ENCODE peak calls at places on chromosome 7, in four cellular contexts. B is HepG2, V is K562, X is GM12878. P is an unnamed sample.

GRCh38 chr7:2404714-2405119 is 1.3 kb downstream of the CHST12 start:
- DNase-seq in B (no peak), V (peak; percentile 35), X (no peak), P (no peak)

GRCh38 chr7:25469669-25470068 is 241.4 kb upstream of the NPVF start:
- DNase-seq in B (no peak), V (no peak), X (no peak), P (no peak)

GRCh38 chr7:157892751-157893150 is 555.9 kb downstream of the DNAJB6 start:
- DNase-seq in B (no peak), V (no peak), X (no peak), P (no peak)

GRCh38 chr7:45112648-45113047 is 1.2 kb upstream of the TBRG4 start:
- DNase-seq in B (no peak), V (no peak), X (no peak), P (no peak)

GRCh38 chr7:98870071-98870651 is 347 bp upstream of the TMEM130 start:
- DNase-seq in B (no peak), V (peak; percentile 68), X (peak; percentile 31), P (peak; percentile 77)

GRCh38 chr7:7772385-7772784 is 54.0 kb upstream of the RPA3 start:
- DNase-seq in B (no peak), V (no peak), X (no peak), P (no peak)

GRCh38 chr7:25857376-25858067 is 294.5 kb upstream of the NFE2L3 start:
- DNase-seq in B (no peak), V (peak; percentile 47), X (no peak), P (peak; percentile 56)

GRCh38 chr7:157851501-157852067 is 514.8 kb downstream of the DNAJB6 start:
- DNase-seq in B (peak; percentile 17), V (no peak), X (no peak), P (peak; percentile 41)

GRCh38 chr7:29987821-29988317 is 1.7 kb downstream of the SCRN1 start:
- DNase-seq in B (peak; percentile 92), V (no peak), X (no peak), P (no peak)

GRCh38 chr7:138065827-138066226 is 10.4 kb upstream of the AKR1D1 start:
- DNase-seq in B (peak; percentile 85), V (no peak), X (no peak), P (no peak)

GRCh38 chr7:1458676-1459511 is at the start of gene MICALL2:
- DNase-seq in B (peak; percentile 49), V (peak; percentile 83), X (no peak), P (no peak)

GRCh38 chr7:31648288-31648687 is 38.7 kb upstream of the PPP1R17 start:
- DNase-seq in B (peak; percentile 2), V (no peak), X (no peak), P (no peak)

GRCh38 chr7:103660455-103661371 is 214.7 kb upstream of the SLC26A5 start:
- DNase-seq in B (peak; percentile 100), V (peak; percentile 32), X (no peak), P (no peak)

GRCh38 chr7:128937647-128938523 is at the start of gene IRF5:
- DNase-seq in B (no peak), V (no peak), X (no peak), P (peak; percentile 56)

GRCh38 chr7:46391215-46391614 is 470.1 kb upstream of the IGFBP3 start:
- DNase-seq in B (no peak), V (no peak), X (no peak), P (no peak)

GRCh38 chr7:156386097-156386496 is 254.5 kb upstream of the RNF32 start:
- DNase-seq in B (peak; percentile 4), V (no peak), X (no peak), P (peak; percentile 44)

GRCh38 chr7:37312608-37313007 is 136.1 kb downstream of the ELMO1 start:
- DNase-seq in B (no peak), V (no peak), X (no peak), P (no peak)

GRCh38 chr7:36440880-36441279 is 51.2 kb downstream of the ANLN start:
- DNase-seq in B (peak; percentile 16), V (no peak), X (no peak), P (no peak)

GRCh38 chr7:152435384-152436278 is at the start of gene KMT2C:
- DNase-seq in B (no peak), V (peak; percentile 89), X (no peak), P (peak; percentile 40)

GRCh38 chr7:43141091-43141490 is 28.6 kb downstream of the HECW1 start:
- DNase-seq in B (no peak), V (no peak), X (no peak), P (peak; percentile 80)

GRCh38 chr7:15399446-15399845 is 162.4 kb downstream of the AGMO start:
- DNase-seq in B (no peak), V (no peak), X (no peak), P (no peak)

GRCh38 chr7:31000161-31000693 is 36.5 kb downstream of the GHRHR start:
- DNase-seq in B (no peak), V (no peak), X (no peak), P (no peak)

DNA sequence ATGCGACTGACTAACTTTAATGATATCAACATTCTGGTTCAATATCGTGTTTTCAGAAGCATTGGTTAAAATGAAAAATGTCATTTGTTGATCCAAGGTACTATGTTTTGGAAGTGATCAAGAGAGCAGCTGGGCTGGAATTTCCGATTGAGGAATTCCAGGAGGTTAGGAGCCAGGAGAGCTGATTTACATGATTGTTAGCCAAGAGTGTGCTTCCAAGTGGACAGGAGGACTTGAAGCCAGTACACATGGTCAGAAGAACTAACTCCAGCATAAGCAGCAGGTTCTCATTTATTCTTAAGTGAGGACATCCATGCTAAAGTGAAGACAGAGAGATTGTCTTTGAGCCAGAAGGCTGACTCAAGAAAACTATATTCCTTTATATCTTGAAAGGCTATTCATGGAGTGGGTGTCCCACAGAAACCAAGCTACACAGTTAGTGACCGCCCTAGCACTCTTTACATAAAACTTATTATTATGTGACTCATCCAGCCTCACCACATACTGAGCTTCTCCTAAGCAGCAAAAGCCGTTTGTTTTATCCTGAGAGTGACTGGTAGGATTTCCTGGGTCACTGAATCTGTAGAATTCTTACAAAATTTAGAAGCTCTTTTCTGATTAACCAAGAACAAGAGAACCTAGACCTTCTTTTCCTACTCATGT is 56.7 kb upstream of the SEMA3A start:
- DNase-seq in B (no peak), V (no peak), X (no peak), P (no peak)
- TF ChIP-seq TCF7 in B (no peak), V (no peak), X (no peak), P (no peak)

DNA sequence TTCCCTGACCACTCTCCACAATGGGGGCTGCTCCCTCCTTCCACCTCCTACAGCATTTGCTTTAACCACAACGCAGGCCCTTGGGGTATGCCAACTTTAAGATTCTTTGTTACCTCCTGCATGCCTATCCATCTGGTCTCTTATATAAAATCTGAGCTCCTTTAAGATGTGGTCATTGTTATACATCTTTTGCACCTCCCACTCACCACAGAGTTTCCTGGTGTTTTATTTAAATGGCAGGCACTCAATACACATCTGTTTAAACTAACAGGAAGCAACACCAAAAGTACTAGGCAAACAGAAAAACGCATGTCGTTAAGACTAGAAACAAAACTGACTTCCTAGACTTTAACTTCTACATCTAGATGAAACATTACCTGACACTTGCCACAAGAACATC is 36.3 kb downstream of the SLC25A13 start:
- DNase-seq in B (no peak), V (no peak), X (no peak), P (no peak)
- TF ChIP-seq TCF7 in B (no peak), V (no peak), X (no peak), P (no peak)

GRCh38 chr7:55132550-55132889 is 113.7 kb downstream of the EGFR start:
- DNase-seq in B (no peak), V (no peak), X (no peak), P (no peak)

GRCh38 chr7:55131421-55131929 is 112.7 kb downstream of the EGFR start:
- DNase-seq in B (peak; percentile 28), V (no peak), X (no peak), P (no peak)

GRCh38 chr7:55133630-55134392 is 115.0 kb downstream of the EGFR start:
- DNase-seq in B (peak; percentile 73), V (peak; percentile 62), X (no peak), P (no peak)

GRCh38 chr7:55134786-55135185 is 116.0 kb downstream of the EGFR start:
- DNase-seq in B (no peak), V (no peak), X (no peak), P (no peak)

DNA sequence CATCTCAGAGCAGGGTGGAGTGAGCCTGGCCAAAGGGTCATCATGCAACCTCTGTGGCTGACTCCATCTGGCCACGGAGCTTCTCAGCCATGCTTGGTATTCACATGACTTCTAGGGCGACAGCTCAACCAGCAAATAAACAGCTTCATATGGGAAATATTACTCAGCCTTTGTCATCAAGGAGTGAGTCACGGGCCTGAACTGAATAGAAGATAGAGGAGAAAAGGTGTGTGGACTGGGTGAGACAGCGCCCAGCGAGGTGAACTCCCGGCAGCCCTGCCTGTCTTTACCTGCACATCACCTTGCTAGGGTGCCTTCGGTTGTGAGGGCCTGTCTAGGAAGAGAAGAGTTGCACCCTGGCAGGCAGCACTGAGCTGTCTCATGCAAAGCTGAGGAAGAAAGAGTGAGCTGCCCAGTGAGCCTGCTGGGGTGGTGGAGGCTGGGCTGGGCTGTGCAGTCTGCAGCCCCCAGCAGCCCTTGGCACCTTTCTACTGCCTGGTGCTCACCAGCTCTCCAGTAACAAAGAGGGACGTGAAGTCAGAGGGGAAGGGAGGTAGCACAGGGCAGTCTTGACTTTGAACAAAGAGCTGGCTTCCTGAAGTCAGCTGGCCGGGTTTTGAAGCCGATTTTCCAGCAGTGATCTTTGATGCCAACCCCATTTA is 114.2 kb downstream of the EGFR start:
- DNase-seq in B (peak; percentile 75), V (no peak), X (no peak), P (no peak)
- TF ChIP-seq TCF7 in B (no peak), V (no peak), X (no peak), P (no peak)

GRCh38 chr7:106239406-106239805 is 45.4 kb downstream of the NAMPT start:
- DNase-seq in B (no peak), V (no peak), X (no peak), P (no peak)
- TF ChIP-seq TCF7 in B (no peak), V (no peak), X (no peak), P (no peak)

GRCh38 chr7:97117372-97118188 is at the start of gene SDHAF3:
- DNase-seq in B (peak; percentile 95), V (peak; percentile 97), X (peak; percentile 90), P (peak; percentile 99)

GRCh38 chr7:97118306-97118917 is 914 bp downstream of the SDHAF3 start:
- DNase-seq in B (no peak), V (no peak), X (no peak), P (no peak)

GRCh38 chr7:97117035-97117371 is 495 bp upstream of the SDHAF3 start:
- DNase-seq in B (no peak), V (no peak), X (no peak), P (no peak)

GRCh38 chr7:97119747-97120146 is 2.2 kb downstream of the SDHAF3 start:
- DNase-seq in B (no peak), V (peak; percentile 21), X (no peak), P (no peak)

GRCh38 chr7:97116308-97116707 is 1.2 kb upstream of the SDHAF3 start:
- DNase-seq in B (no peak), V (no peak), X (no peak), P (no peak)
- TF ChIP-seq TCF7 in B (no peak), V (no peak), X (no peak), P (no peak)

GRCh38 chr7:108067844-108068243 is 62.3 kb downstream of the LAMB4 start:
- DNase-seq in B (no peak), V (no peak), X (no peak), P (no peak)
- TF ChIP-seq TCF7 in B (no peak), V (no peak), X (no peak), P (no peak)